ENCODE peak calls at places on chromosome 22, in eight cellular contexts. One of them, this sample, is unnamed.
A peak's percentile ranks its signal among the peaks of the same experiment; 100 is the strongest.

GRCh38 chr22:23122216-23122957 is 19.4 kb downstream of the RSPH14 start:
- DNase-seq in NCI-H2171: no peak
- DNase-seq in head of caudate nucleus: peak; percentile 79
- DNase-seq in KG1: no peak
- DNase-seq in stimulated activated CD4-positive, alpha-beta T cell treated with anti-CD3 and anti-CD28 coated beads, Interleukin-2, amount 100 ng/mL, for 48 hours: no peak
- DNase-seq in AG09309: no peak
- DNase-seq in RWPE1: no peak
- DNase-seq in RCC 7860: no peak
- DNase-seq in this sample: no peak

GRCh38 chr22:30538280-30538679 is 8.3 kb downstream of the SEC14L6 start:
- DNase-seq in NCI-H2171: peak; percentile 18
- DNase-seq in head of caudate nucleus: no peak
- DNase-seq in KG1: no peak
- DNase-seq in stimulated activated CD4-positive, alpha-beta T cell treated with anti-CD3 and anti-CD28 coated beads, Interleukin-2, amount 100 ng/mL, for 48 hours: no peak
- DNase-seq in AG09309: no peak
- DNase-seq in RWPE1: no peak
- DNase-seq in RCC 7860: peak; percentile 25
- DNase-seq in this sample: no peak

GRCh38 chr22:43094085-43094484 is 4.9 kb upstream of the TTLL1 start:
- DNase-seq in NCI-H2171: no peak
- DNase-seq in head of caudate nucleus: no peak
- DNase-seq in KG1: no peak
- DNase-seq in stimulated activated CD4-positive, alpha-beta T cell treated with anti-CD3 and anti-CD28 coated beads, Interleukin-2, amount 100 ng/mL, for 48 hours: no peak
- DNase-seq in AG09309: no peak
- DNase-seq in RWPE1: no peak
- DNase-seq in RCC 7860: peak; percentile 40
- DNase-seq in this sample: no peak

GRCh38 chr22:22752556-22753477 is 108.4 kb downstream of the GGTLC2 start:
- DNase-seq in NCI-H2171: no peak
- DNase-seq in head of caudate nucleus: peak; percentile 18
- DNase-seq in KG1: no peak
- DNase-seq in stimulated activated CD4-positive, alpha-beta T cell treated with anti-CD3 and anti-CD28 coated beads, Interleukin-2, amount 100 ng/mL, for 48 hours: no peak
- DNase-seq in AG09309: peak; percentile 21
- DNase-seq in RWPE1: no peak
- DNase-seq in RCC 7860: no peak
- DNase-seq in this sample: peak; percentile 5

GRCh38 chr22:39135092-39135896 is 17.2 kb downstream of the CBX7 start:
- DNase-seq in NCI-H2171: no peak
- DNase-seq in head of caudate nucleus: no peak
- DNase-seq in KG1: no peak
- DNase-seq in stimulated activated CD4-positive, alpha-beta T cell treated with anti-CD3 and anti-CD28 coated beads, Interleukin-2, amount 100 ng/mL, for 48 hours: peak; percentile 38
- DNase-seq in AG09309: no peak
- DNase-seq in RWPE1: no peak
- DNase-seq in RCC 7860: peak; percentile 18
- DNase-seq in this sample: no peak

GRCh38 chr22:30196141-30196866 is 50.3 kb downstream of the LIF start:
- DNase-seq in NCI-H2171: no peak
- DNase-seq in head of caudate nucleus: peak; percentile 44
- DNase-seq in KG1: peak; percentile 41
- DNase-seq in stimulated activated CD4-positive, alpha-beta T cell treated with anti-CD3 and anti-CD28 coated beads, Interleukin-2, amount 100 ng/mL, for 48 hours: peak; percentile 50
- DNase-seq in AG09309: peak; percentile 100
- DNase-seq in RWPE1: peak; percentile 93
- DNase-seq in RCC 7860: peak; percentile 99
- DNase-seq in this sample: peak; percentile 96

GRCh38 chr22:25354456-25354855 is 135.0 kb downstream of the CRYBB2 start:
- DNase-seq in NCI-H2171: no peak
- DNase-seq in head of caudate nucleus: no peak
- DNase-seq in KG1: no peak
- DNase-seq in stimulated activated CD4-positive, alpha-beta T cell treated with anti-CD3 and anti-CD28 coated beads, Interleukin-2, amount 100 ng/mL, for 48 hours: no peak
- DNase-seq in AG09309: no peak
- DNase-seq in RWPE1: no peak
- DNase-seq in RCC 7860: no peak
- DNase-seq in this sample: no peak

GRCh38 chr22:38868886-38869381 is 3.1 kb downstream of the CBX6 start:
- DNase-seq in NCI-H2171: peak; percentile 66
- DNase-seq in head of caudate nucleus: peak; percentile 94
- DNase-seq in KG1: peak; percentile 20
- DNase-seq in stimulated activated CD4-positive, alpha-beta T cell treated with anti-CD3 and anti-CD28 coated beads, Interleukin-2, amount 100 ng/mL, for 48 hours: peak; percentile 89
- DNase-seq in AG09309: no peak
- DNase-seq in RWPE1: peak; percentile 60
- DNase-seq in RCC 7860: peak; percentile 27
- DNase-seq in this sample: no peak

GRCh38 chr22:23072035-23072910 is 2.0 kb downstream of the GNAZ start:
- DNase-seq in NCI-H2171: no peak
- DNase-seq in head of caudate nucleus: no peak
- DNase-seq in KG1: no peak
- DNase-seq in stimulated activated CD4-positive, alpha-beta T cell treated with anti-CD3 and anti-CD28 coated beads, Interleukin-2, amount 100 ng/mL, for 48 hours: no peak
- DNase-seq in AG09309: peak; percentile 65
- DNase-seq in RWPE1: no peak
- DNase-seq in RCC 7860: no peak
- DNase-seq in this sample: no peak